ENCODE peak calls at places on chromosomes 1 and 21, in six cellular contexts. V, Q, O, M, K and W are unnamed samples.

GRCh38 chr1:181676269-181676668 is 193.0 kb downstream of the CACNA1E start:
- DNase-seq in V (no peak), Q (no peak), O (peak), M (peak), K (peak), W (no peak)

GRCh38 chr1:109887890-109888289 is 22.8 kb upstream of the CSF1 start:
- DNase-seq in V (no peak), Q (no peak), O (no peak), M (no peak), K (no peak), W (no peak)

GRCh38 chr1:232974971-232975370 is 24.6 kb downstream of the NTPCR start:
- DNase-seq in V (no peak), Q (no peak), O (no peak), M (no peak), K (no peak), W (no peak)

GRCh38 chr1:2583871-2584341 is 2.7 kb upstream of the PRXL2B start:
- DNase-seq in V (no peak), Q (no peak), O (no peak), M (no peak), K (peak), W (no peak)

GRCh38 chr1:54650417-54650816 is 8.8 kb downstream of the MROH7 start:
- DNase-seq in V (no peak), Q (no peak), O (no peak), M (no peak), K (no peak), W (no peak)

GRCh38 chr1:89855413-89856123 is 34.7 kb downstream of the LRRC8D start:
- DNase-seq in V (no peak), Q (no peak), O (no peak), M (no peak), K (no peak), W (peak)

GRCh38 chr21:35189077-35189863 is 140.2 kb upstream of the RUNX1 start:
- DNase-seq in V (peak), Q (no peak), O (no peak), M (no peak), K (no peak), W (peak)

GRCh38 chr1:66276229-66276628 is 257.7 kb upstream of the SGIP1 start:
- DNase-seq in V (no peak), Q (no peak), O (peak), M (no peak), K (no peak), W (no peak)

GRCh38 chr1:225926551-225927113 is 2.6 kb upstream of the PYCR2 start:
- DNase-seq in V (no peak), Q (no peak), O (peak), M (no peak), K (no peak), W (peak)